ENCODE peak calls at places on chromosomes 4 and X, in five cellular contexts. X is cardiac muscle cell; W is fibroblast of mammary gland; U is left ventricle myocardium inferior; H is CD4-positive, alpha-beta T cell. R is an unnamed sample.

GRCh38 chr4:152973614-152974200 is 37.6 kb downstream of the FHDC1 start:
- DNase-seq in H (no peak), X (peak; percentile 2), W (no peak), U (no peak), R (peak; percentile 69)

GRCh38 chrX:3690140-3690539 is 23.3 kb downstream of the PRKX start:
- DNase-seq in W (no peak), X (no peak), U (no peak), H (no peak), R (no peak)

GRCh38 chrX:76183289-76184057 is 10.6 kb downstream of the PBDC1 start:
- DNase-seq in W (peak; percentile 65), X (peak; percentile 67), H (no peak), U (no peak), R (no peak)

GRCh38 chr4:76310683-76311082 is 4.2 kb downstream of the STBD1 start:
- DNase-seq in X (no peak), U (no peak), W (no peak), H (no peak), R (no peak)

GRCh38 chr4:150090836-150091235 is 12.6 kb downstream of the DCLK2 start:
- DNase-seq in U (no peak), W (peak; percentile 21), X (no peak), H (no peak), R (no peak)

GRCh38 chr4:38857354-38858096 is 908 bp upstream of the TLR6 start:
- DNase-seq in X (peak; percentile 84), W (peak; percentile 94), U (peak; percentile 20), H (no peak), R (peak; percentile 69)

GRCh38 chrX:45557390-45557789 is 356.7 kb upstream of the DIPK2B start:
- DNase-seq in X (peak; percentile 2), W (peak; percentile 32), U (no peak), H (no peak), R (no peak)

GRCh38 chr4:78332974-78333373 is 218.6 kb upstream of the ANXA3 start:
- DNase-seq in W (no peak), U (no peak), H (no peak), X (peak; percentile 19), R (no peak)

GRCh38 chr4:170025523-170026252 is 507 bp downstream of the MFAP3L start:
- DNase-seq in H (peak; percentile 5), X (peak; percentile 15), W (peak; percentile 6), U (no peak), R (no peak)

GRCh38 chr4:30264465-30264864 is 455.7 kb upstream of the PCDH7 start:
- DNase-seq in W (no peak), U (no peak), H (no peak), X (no peak), R (no peak)

GRCh38 chr4:3880595-3881120 is 114.5 kb downstream of the ADRA2C start:
- DNase-seq in U (peak; percentile 56), X (peak; percentile 65), H (peak; percentile 54), W (peak; percentile 45), R (peak; percentile 62)

GRCh38 chr4:76459291-76459723 is 24.3 kb downstream of the SHROOM3 start:
- DNase-seq in W (peak; percentile 5), U (no peak), H (no peak), X (peak; percentile 91), R (peak; percentile 75)

GRCh38 chrX:13863326-13863725 is 46.4 kb upstream of the GPM6B start:
- DNase-seq in U (no peak), W (peak; percentile 20), H (no peak), X (no peak), R (peak; percentile 27)

GRCh38 chr4:108168213-108168671 is 490 bp downstream of the LEF1 start:
- DNase-seq in U (no peak), X (no peak), W (peak; percentile 17), H (peak; percentile 18), R (no peak)

GRCh38 chr4:136281889-136282288 is 1250.4 kb downstream of the PCDH18 start:
- DNase-seq in H (no peak), U (no peak), X (no peak), W (no peak), R (no peak)

GRCh38 chrX:120366794-120367193 is 4.9 kb downstream of the ATP1B4 start:
- DNase-seq in X (no peak), U (no peak), W (no peak), H (no peak), R (no peak)

GRCh38 chr4:807792-808191 is 18.1 kb downstream of the CPLX1 start:
- DNase-seq in U (no peak), H (no peak), X (no peak), W (no peak), R (no peak)

GRCh38 chr4:138242830-138243149 is 641 bp upstream of the SLC7A11 start:
- DNase-seq in U (no peak), X (no peak), W (peak; percentile 38), H (no peak), R (no peak)

GRCh38 chr4:56148428-56148827 is 199.7 kb downstream of the CEP135 start:
- DNase-seq in H (no peak), W (peak; percentile 10), U (no peak), X (no peak), R (no peak)

GRCh38 chr4:41144812-41145211 is 69.5 kb downstream of the APBB2 start:
- DNase-seq in X (peak; percentile 30), U (no peak), W (peak; percentile 34), H (no peak), R (peak; percentile 75)

GRCh38 chr4:137738377-137738990 is 206.2 kb upstream of the PCDH18 start:
- DNase-seq in X (peak; percentile 4), U (no peak), W (peak; percentile 35), H (no peak), R (no peak)

GRCh38 chrX:43958529-43958928 is 14.7 kb downstream of the NDP start:
- DNase-seq in H (no peak), U (no peak), X (peak; percentile 85), W (peak; percentile 90), R (peak; percentile 84)

GRCh38 chr4:1329408-1330371 is 17.3 kb upstream of the UVSSA start:
- DNase-seq in X (no peak), W (peak; percentile 75), H (peak; percentile 27), U (no peak), R (peak; percentile 45)

GRCh38 chr4:55635282-55635681 is 816 bp downstream of the NMU start:
- DNase-seq in U (no peak), W (no peak), X (no peak), H (no peak), R (no peak)

GRCh38 chr4:124177647-124178425 is 534.7 kb downstream of the ANKRD50 start:
- DNase-seq in X (peak; percentile 72), H (no peak), W (peak; percentile 90), U (no peak), R (no peak)

GRCh38 chr4:64539234-64539849 is 130.1 kb upstream of the TECRL start:
- DNase-seq in W (peak; percentile 61), H (no peak), X (peak; percentile 75), U (no peak), R (peak; percentile 58)

GRCh38 chr4:7217453-7218310 is 25.3 kb downstream of the SORCS2 start:
- DNase-seq in H (no peak), U (no peak), W (no peak), X (peak; percentile 63), R (peak; percentile 75)

GRCh38 chrX:153488231-153488914 is 6.4 kb upstream of the BGN start:
- DNase-seq in W (no peak), X (peak; percentile 75), H (no peak), U (peak; percentile 65), R (no peak)

R was measured in myocyte.